ENCODE peak calls at places on chromosome 15, in six cellular contexts. One of them, this sample, is unnamed.

GRCh38 chr15:101043911-101044624 is 124.9 kb downstream of the LRRK1 start:
- DNase-seq in transverse colon: peak; percentile 1
- DNase-seq in gastrocnemius medialis: no peak
- DNase-seq in adrenal gland: no peak
- DNase-seq in IMR-90: no peak
- DNase-seq in uterus: peak; percentile 12
- DNase-seq in this sample: no peak

GRCh38 chr15:89068325-89068784 is 19.9 kb upstream of the ABHD2 start:
- DNase-seq in transverse colon: no peak
- DNase-seq in gastrocnemius medialis: no peak
- DNase-seq in adrenal gland: no peak
- DNase-seq in IMR-90: peak; percentile 98
- DNase-seq in uterus: peak; percentile 49
- DNase-seq in this sample: no peak

GRCh38 chr15:36966704-36967103 is 133.6 kb downstream of the MEIS2 start:
- DNase-seq in transverse colon: no peak
- DNase-seq in gastrocnemius medialis: no peak
- DNase-seq in adrenal gland: no peak
- DNase-seq in IMR-90: no peak
- DNase-seq in uterus: peak; percentile 17
- DNase-seq in this sample: no peak

GRCh38 chr15:89129816-89130134 is 41.5 kb downstream of the ABHD2 start:
- DNase-seq in transverse colon: no peak
- DNase-seq in gastrocnemius medialis: no peak
- DNase-seq in adrenal gland: no peak
- DNase-seq in IMR-90: no peak
- DNase-seq in uterus: no peak
- DNase-seq in this sample: no peak

GRCh38 chr15:62997441-62997840 is 45.1 kb upstream of the TPM1 start:
- DNase-seq in transverse colon: no peak
- DNase-seq in gastrocnemius medialis: no peak
- DNase-seq in adrenal gland: no peak
- DNase-seq in IMR-90: no peak
- DNase-seq in uterus: no peak
- DNase-seq in this sample: no peak

GRCh38 chr15:51192560-51193280 is 98.0 kb upstream of the TNFAIP8L3 start:
- DNase-seq in transverse colon: peak; percentile 91
- DNase-seq in gastrocnemius medialis: peak; percentile 83
- DNase-seq in adrenal gland: peak; percentile 93
- DNase-seq in IMR-90: peak; percentile 80
- DNase-seq in uterus: peak; percentile 92
- DNase-seq in this sample: peak; percentile 87

GRCh38 chr15:100918034-100918689 is 995 bp upstream of the LRRK1 start:
- DNase-seq in transverse colon: peak; percentile 90
- DNase-seq in gastrocnemius medialis: peak; percentile 62
- DNase-seq in adrenal gland: peak; percentile 73
- DNase-seq in IMR-90: peak; percentile 62
- DNase-seq in uterus: peak; percentile 74
- DNase-seq in this sample: peak; percentile 84

GRCh38 chr15:41230345-41230649 is 260 bp downstream of the EXD1 start:
- DNase-seq in transverse colon: no peak
- DNase-seq in gastrocnemius medialis: no peak
- DNase-seq in adrenal gland: no peak
- DNase-seq in IMR-90: no peak
- DNase-seq in uterus: no peak
- DNase-seq in this sample: no peak

GRCh38 chr15:69082041-69082502 is 67.6 kb downstream of the NOX5 start:
- DNase-seq in transverse colon: no peak
- DNase-seq in gastrocnemius medialis: peak; percentile 43
- DNase-seq in adrenal gland: peak; percentile 80
- DNase-seq in IMR-90: peak; percentile 83
- DNase-seq in uterus: peak; percentile 40
- DNase-seq in this sample: no peak

DNA sequence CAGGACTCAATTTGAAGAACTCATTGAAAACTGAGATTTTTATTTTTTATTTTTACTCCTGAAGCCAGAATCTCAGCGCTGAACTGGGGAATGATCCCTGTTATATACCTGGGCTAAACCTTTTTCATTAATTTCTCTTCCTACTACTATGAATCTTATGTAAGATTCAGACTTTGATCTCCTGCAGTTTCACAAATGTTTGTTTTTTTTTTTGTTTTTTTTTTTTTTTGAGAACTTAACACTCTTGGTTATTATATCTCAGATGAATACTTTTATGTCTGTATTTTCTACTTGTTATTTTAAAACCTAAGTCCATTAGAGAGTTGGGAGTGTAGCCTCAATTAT is 219.6 kb downstream of the SV2B start:
- DNase-seq in transverse colon: no peak
- DNase-seq in gastrocnemius medialis: no peak
- DNase-seq in adrenal gland: no peak
- DNase-seq in IMR-90: no peak
- DNase-seq in uterus: no peak
- DNase-seq in this sample: no peak
- H3K4me1 ChIP-seq in transverse colon: no peaks in the 10 kb centered on the region
- H3K4me1 ChIP-seq in gastrocnemius medialis: no peaks in the 10 kb centered on the region
- H3K4me1 ChIP-seq in adrenal gland: peaks cover 12% of the 10 kb centered on the region
- H3K4me1 ChIP-seq in IMR-90: no peaks in the 10 kb centered on the region
- H3K4me1 ChIP-seq in uterus: no peaks in the 10 kb centered on the region
- H3K4me1 ChIP-seq in this sample: no peaks in the 10 kb centered on the region

DNA sequence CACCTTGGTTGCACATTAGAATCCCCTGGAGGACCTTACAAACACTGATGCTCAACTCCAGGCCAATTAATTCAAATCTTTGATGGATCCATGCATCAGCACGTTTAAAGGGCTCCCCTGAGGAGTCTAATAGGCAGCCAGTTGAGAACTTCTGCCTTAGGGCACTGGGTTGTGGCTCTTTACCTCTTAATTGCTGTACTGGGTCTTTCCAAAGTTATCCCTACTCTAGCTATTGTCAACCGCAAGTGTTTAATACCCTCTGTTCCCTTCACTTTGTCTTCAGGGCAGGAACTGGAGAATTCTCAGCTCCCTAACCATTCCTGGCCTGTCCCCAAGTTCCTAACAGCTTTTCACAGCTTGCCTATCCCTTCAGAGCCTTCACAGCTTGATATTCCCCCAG is 15.1 kb upstream of the FAM174B start:
- DNase-seq in transverse colon: no peak
- DNase-seq in gastrocnemius medialis: no peak
- DNase-seq in adrenal gland: no peak
- DNase-seq in IMR-90: no peak
- DNase-seq in uterus: no peak
- DNase-seq in this sample: no peak
- H3K27me3 ChIP-seq in transverse colon: no peaks in the 10 kb centered on the region
- H3K27me3 ChIP-seq in gastrocnemius medialis: no peaks in the 10 kb centered on the region
- H3K27me3 ChIP-seq in adrenal gland: no peaks in the 10 kb centered on the region
- H3K27me3 ChIP-seq in IMR-90: peaks cover 14% of the 10 kb centered on the region
- H3K27me3 ChIP-seq in uterus: no peaks in the 10 kb centered on the region
- H3K27me3 ChIP-seq in this sample: no peaks in the 10 kb centered on the region

GRCh38 chr15:98865397-98866339 is 141.9 kb downstream of the PGPEP1L start:
- DNase-seq in transverse colon: peak; percentile 79
- DNase-seq in gastrocnemius medialis: peak; percentile 72
- DNase-seq in adrenal gland: peak; percentile 87
- DNase-seq in IMR-90: peak; percentile 68
- DNase-seq in uterus: peak; percentile 80
- DNase-seq in this sample: peak; percentile 79
- TF ChIP-seq POLR2A in transverse colon: no peak
- TF ChIP-seq POLR2A in gastrocnemius medialis: no peak
- TF ChIP-seq POLR2A in adrenal gland: peak; percentile 13
- TF ChIP-seq POLR2A in IMR-90: peak; percentile 49
- TF ChIP-seq POLR2A in uterus: no peak
- TF ChIP-seq POLR2A in this sample: no peak

GRCh38 chr15:58777107-58777506 is 6.0 kb downstream of the MINDY2 start:
- DNase-seq in transverse colon: no peak
- DNase-seq in gastrocnemius medialis: no peak
- DNase-seq in adrenal gland: no peak
- DNase-seq in IMR-90: no peak
- DNase-seq in uterus: no peak
- DNase-seq in this sample: no peak
- H3K4me1 ChIP-seq in transverse colon: peaks cover 15% of the 10 kb centered on the region
- H3K4me1 ChIP-seq in gastrocnemius medialis: peaks cover 35% of the 10 kb centered on the region
- H3K4me1 ChIP-seq in adrenal gland: peaks cover 13% of the 10 kb centered on the region
- H3K4me1 ChIP-seq in IMR-90: no peaks in the 10 kb centered on the region
- H3K4me1 ChIP-seq in uterus: no peaks in the 10 kb centered on the region
- H3K4me1 ChIP-seq in this sample: peaks cover 20% of the 10 kb centered on the region

GRCh38 chr15:73826711-73827243 is 46.6 kb upstream of the TBC1D21 start:
- DNase-seq in transverse colon: no peak
- DNase-seq in gastrocnemius medialis: no peak
- DNase-seq in adrenal gland: no peak
- DNase-seq in IMR-90: no peak
- DNase-seq in uterus: no peak
- DNase-seq in this sample: no peak

GRCh38 chr15:73818308-73818985 is 54.9 kb upstream of the TBC1D21 start:
- DNase-seq in transverse colon: no peak
- DNase-seq in gastrocnemius medialis: no peak
- DNase-seq in adrenal gland: no peak
- DNase-seq in IMR-90: no peak
- DNase-seq in uterus: no peak
- DNase-seq in this sample: no peak

GRCh38 chr15:73821181-73821580 is 52.2 kb upstream of the TBC1D21 start:
- DNase-seq in transverse colon: no peak
- DNase-seq in gastrocnemius medialis: no peak
- DNase-seq in adrenal gland: no peak
- DNase-seq in IMR-90: no peak
- DNase-seq in uterus: no peak
- DNase-seq in this sample: no peak

GRCh38 chr15:73822998-73823397 is 50.4 kb upstream of the TBC1D21 start:
- DNase-seq in transverse colon: no peak
- DNase-seq in gastrocnemius medialis: no peak
- DNase-seq in adrenal gland: peak; percentile 11
- DNase-seq in IMR-90: peak; percentile 43
- DNase-seq in uterus: no peak
- DNase-seq in this sample: peak; percentile 13
- H3K27me3 ChIP-seq in transverse colon: no peaks in the 10 kb centered on the region
- H3K27me3 ChIP-seq in gastrocnemius medialis: no peaks in the 10 kb centered on the region
- H3K27me3 ChIP-seq in adrenal gland: peaks cover 3% of the 10 kb centered on the region
- H3K27me3 ChIP-seq in IMR-90: peaks cover 36% of the 10 kb centered on the region
- H3K27me3 ChIP-seq in uterus: no peaks in the 10 kb centered on the region
- H3K27me3 ChIP-seq in this sample: no peaks in the 10 kb centered on the region

GRCh38 chr15:99105516-99106341 is 849 bp downstream of the SYNM start:
- DNase-seq in transverse colon: peak; percentile 37
- DNase-seq in gastrocnemius medialis: peak; percentile 72
- DNase-seq in adrenal gland: peak; percentile 64
- DNase-seq in IMR-90: peak; percentile 66
- DNase-seq in uterus: peak; percentile 43
- DNase-seq in this sample: peak; percentile 59
- TF ChIP-seq POLR2A in transverse colon: no peak
- TF ChIP-seq POLR2A in gastrocnemius medialis: peak; percentile 65
- TF ChIP-seq POLR2A in adrenal gland: no peak
- TF ChIP-seq POLR2A in IMR-90: peak; percentile 20
- TF ChIP-seq POLR2A in uterus: no peak
- TF ChIP-seq POLR2A in this sample: no peak

GRCh38 chr15:98874359-98874758 is 133.2 kb downstream of the PGPEP1L start:
- DNase-seq in transverse colon: no peak
- DNase-seq in gastrocnemius medialis: no peak
- DNase-seq in adrenal gland: no peak
- DNase-seq in IMR-90: no peak
- DNase-seq in uterus: no peak
- DNase-seq in this sample: no peak
- H3K4me1 ChIP-seq in transverse colon: peaks cover 8% of the 10 kb centered on the region
- H3K4me1 ChIP-seq in gastrocnemius medialis: peaks cover 57% of the 10 kb centered on the region
- H3K4me1 ChIP-seq in adrenal gland: peaks cover 17% of the 10 kb centered on the region
- H3K4me1 ChIP-seq in IMR-90: peaks cover 33% of the 10 kb centered on the region
- H3K4me1 ChIP-seq in uterus: no peaks in the 10 kb centered on the region
- H3K4me1 ChIP-seq in this sample: peaks cover 68% of the 10 kb centered on the region

GRCh38 chr15:67820992-67821783 is 4.1 kb upstream of the SKOR1 start:
- DNase-seq in transverse colon: peak; percentile 32
- DNase-seq in gastrocnemius medialis: no peak
- DNase-seq in adrenal gland: peak; percentile 61
- DNase-seq in IMR-90: peak; percentile 51
- DNase-seq in uterus: peak; percentile 45
- DNase-seq in this sample: peak; percentile 64

GRCh38 chr15:67824157-67824899 is 981 bp upstream of the SKOR1 start:
- DNase-seq in transverse colon: no peak
- DNase-seq in gastrocnemius medialis: no peak
- DNase-seq in adrenal gland: no peak
- DNase-seq in IMR-90: no peak
- DNase-seq in uterus: no peak
- DNase-seq in this sample: no peak

GRCh38 chr15:67823371-67824156 is 1.7 kb upstream of the SKOR1 start:
- DNase-seq in transverse colon: no peak
- DNase-seq in gastrocnemius medialis: no peak
- DNase-seq in adrenal gland: no peak
- DNase-seq in IMR-90: no peak
- DNase-seq in uterus: no peak
- DNase-seq in this sample: no peak

GRCh38 chr15:67821784-67822451 is 3.4 kb upstream of the SKOR1 start:
- DNase-seq in transverse colon: no peak
- DNase-seq in gastrocnemius medialis: no peak
- DNase-seq in adrenal gland: no peak
- DNase-seq in IMR-90: no peak
- DNase-seq in uterus: no peak
- DNase-seq in this sample: no peak

GRCh38 chr15:67822537-67823370 is 2.6 kb upstream of the SKOR1 start:
- DNase-seq in transverse colon: no peak
- DNase-seq in gastrocnemius medialis: no peak
- DNase-seq in adrenal gland: no peak
- DNase-seq in IMR-90: no peak
- DNase-seq in uterus: no peak
- DNase-seq in this sample: no peak
- H3K27me3 ChIP-seq in transverse colon: peaks cover 99% of the 10 kb centered on the region
- H3K27me3 ChIP-seq in gastrocnemius medialis: peaks cover 91% of the 10 kb centered on the region
- H3K27me3 ChIP-seq in adrenal gland: peaks cover 85% of the 10 kb centered on the region
- H3K27me3 ChIP-seq in IMR-90: peaks cover 92% of the 10 kb centered on the region
- H3K27me3 ChIP-seq in uterus: peaks cover 70% of the 10 kb centered on the region
- H3K27me3 ChIP-seq in this sample: peaks cover 60% of the 10 kb centered on the region

This sample was measured in thyroid gland.